ENCODE peak calls at places on chromosome 3, in four cellular contexts. One of them, this sample, is unnamed. For H3K79me2, the result is how much of the 10 kb centered on the place peaks cover.

GRCh38 chr3:173970206-173970605 is 572.7 kb downstream of the NLGN1 start:
- DNase-seq in HepG2: no peak
- DNase-seq in HCT116: no peak
- DNase-seq in GM23338: no peak
- DNase-seq in this sample: no peak

GRCh38 chr3:194224536-194224935 is 88.6 kb downstream of the HES1 start:
- DNase-seq in HepG2: no peak
- DNase-seq in HCT116: peak
- DNase-seq in GM23338: no peak
- DNase-seq in this sample: no peak

GRCh38 chr3:143775401-143775970 is 72.8 kb downstream of the SLC9A9 start:
- DNase-seq in HepG2: peak
- DNase-seq in HCT116: peak
- DNase-seq in GM23338: peak
- DNase-seq in this sample: peak

GRCh38 chr3:126180477-126181397 is at the start of gene ALDH1L1:
- DNase-seq in HepG2: peak
- DNase-seq in HCT116: no peak
- DNase-seq in GM23338: peak
- DNase-seq in this sample: no peak

GRCh38 chr3:78847603-78848002 is 920.2 kb downstream of the ROBO1 start:
- DNase-seq in HepG2: no peak
- DNase-seq in HCT116: no peak
- DNase-seq in GM23338: no peak
- DNase-seq in this sample: no peak

GRCh38 chr3:63654931-63655330 is 2.5 kb downstream of the SNTN start:
- DNase-seq in HepG2: no peak
- DNase-seq in HCT116: no peak
- DNase-seq in GM23338: no peak
- DNase-seq in this sample: no peak

GRCh38 chr3:87873136-87873535 is 185.7 kb downstream of the CGGBP1 start:
- DNase-seq in HepG2: no peak
- DNase-seq in HCT116: no peak
- DNase-seq in GM23338: no peak
- DNase-seq in this sample: no peak

GRCh38 chr3:128456776-128457715 is 9.6 kb downstream of the DNAJB8 start:
- DNase-seq in HepG2: no peak
- DNase-seq in HCT116: no peak
- DNase-seq in GM23338: peak
- DNase-seq in this sample: no peak

GRCh38 chr3:50657407-50657806 is 17.3 kb upstream of the DOCK3 start:
- DNase-seq in HepG2: no peak
- DNase-seq in HCT116: no peak
- DNase-seq in GM23338: no peak
- DNase-seq in this sample: no peak

GRCh38 chr3:14277557-14277956 is 98.9 kb downstream of the LSM3 start:
- DNase-seq in HepG2: no peak
- DNase-seq in HCT116: no peak
- DNase-seq in GM23338: no peak
- DNase-seq in this sample: no peak

GRCh38 chr3:129305592-129306091 is 27.0 kb downstream of the HMCES start:
- DNase-seq in HepG2: no peak
- DNase-seq in HCT116: no peak
- DNase-seq in GM23338: peak
- DNase-seq in this sample: peak

GRCh38 chr3:127848131-127849129 is 26.1 kb upstream of the MGLL start:
- DNase-seq in HepG2: no peak
- DNase-seq in HCT116: no peak
- DNase-seq in GM23338: peak
- DNase-seq in this sample: no peak

GRCh38 chr3:72086051-72086711 is 301.2 kb upstream of the PROK2 start:
- DNase-seq in HepG2: no peak
- DNase-seq in HCT116: no peak
- DNase-seq in GM23338: no peak
- DNase-seq in this sample: no peak

GRCh38 chr3:76063019-76063418 is 277.7 kb upstream of the ZNF717 start:
- DNase-seq in HepG2: no peak
- DNase-seq in HCT116: no peak
- DNase-seq in GM23338: no peak
- DNase-seq in this sample: no peak

GRCh38 chr3:106114220-106114619 is 245.4 kb upstream of the CBLB start:
- DNase-seq in HepG2: no peak
- DNase-seq in HCT116: no peak
- DNase-seq in GM23338: no peak
- DNase-seq in this sample: no peak

GRCh38 chr3:124257332-124257864 is 265.5 kb upstream of the ROPN1 start:
- DNase-seq in HepG2: no peak
- DNase-seq in HCT116: no peak
- DNase-seq in GM23338: no peak
- DNase-seq in this sample: peak

GRCh38 chr3:65746848-65747247 is 291.9 kb downstream of the MAGI1 start:
- DNase-seq in HepG2: no peak
- DNase-seq in HCT116: no peak
- DNase-seq in GM23338: no peak
- DNase-seq in this sample: no peak
- H3K4me2 ChIP-seq in HepG2: no peak
- H3K4me2 ChIP-seq in HCT116: no peak
- H3K4me2 ChIP-seq in GM23338: no peak
- H3K4me2 ChIP-seq in this sample: no peak

DNA sequence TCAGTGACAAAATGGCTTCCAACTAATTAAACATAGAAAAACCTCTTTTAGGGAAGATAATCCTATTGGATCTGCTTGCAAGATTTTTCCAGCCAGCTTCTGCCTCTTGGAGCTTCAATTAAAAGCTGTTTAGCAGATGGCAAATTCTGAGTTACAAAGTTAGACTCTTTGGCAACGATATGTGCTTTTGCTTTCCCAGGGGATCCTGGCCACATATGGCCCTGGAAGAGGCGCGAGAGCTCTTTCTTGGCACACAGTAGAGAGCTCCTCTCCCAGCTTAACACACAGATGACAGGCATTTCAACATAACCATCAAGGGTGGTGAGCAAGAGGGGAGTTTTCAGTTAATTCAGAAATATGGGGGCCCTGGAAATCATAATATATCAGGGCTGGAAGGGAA is 41.6 kb upstream of the GALNT15 start:
- DNase-seq in HepG2: no peak
- DNase-seq in HCT116: no peak
- DNase-seq in GM23338: no peak
- DNase-seq in this sample: no peak
- TF ChIP-seq POLR2AphosphoS5 in HepG2: no peak
- TF ChIP-seq POLR2AphosphoS5 in HCT116: no peak
- TF ChIP-seq POLR2AphosphoS5 in GM23338: no peak
- TF ChIP-seq POLR2AphosphoS5 in this sample: no peak

GRCh38 chr3:161913786-161914389 is 417.3 kb downstream of the OTOL1 start:
- DNase-seq in HepG2: peak
- DNase-seq in HCT116: no peak
- DNase-seq in GM23338: no peak
- DNase-seq in this sample: no peak
- H3K79me2 ChIP-seq in HepG2: under half
- H3K79me2 ChIP-seq in HCT116: under half
- H3K79me2 ChIP-seq in GM23338: under half
- H3K79me2 ChIP-seq in this sample: under half

GRCh38 chr3:40369716-40370115 is 17.3 kb upstream of the ENTPD3 start:
- DNase-seq in HepG2: no peak
- DNase-seq in HCT116: no peak
- DNase-seq in GM23338: no peak
- DNase-seq in this sample: no peak
- H3K4me2 ChIP-seq in HepG2: no peak
- H3K4me2 ChIP-seq in HCT116: no peak
- H3K4me2 ChIP-seq in GM23338: no peak
- H3K4me2 ChIP-seq in this sample: no peak

DNA sequence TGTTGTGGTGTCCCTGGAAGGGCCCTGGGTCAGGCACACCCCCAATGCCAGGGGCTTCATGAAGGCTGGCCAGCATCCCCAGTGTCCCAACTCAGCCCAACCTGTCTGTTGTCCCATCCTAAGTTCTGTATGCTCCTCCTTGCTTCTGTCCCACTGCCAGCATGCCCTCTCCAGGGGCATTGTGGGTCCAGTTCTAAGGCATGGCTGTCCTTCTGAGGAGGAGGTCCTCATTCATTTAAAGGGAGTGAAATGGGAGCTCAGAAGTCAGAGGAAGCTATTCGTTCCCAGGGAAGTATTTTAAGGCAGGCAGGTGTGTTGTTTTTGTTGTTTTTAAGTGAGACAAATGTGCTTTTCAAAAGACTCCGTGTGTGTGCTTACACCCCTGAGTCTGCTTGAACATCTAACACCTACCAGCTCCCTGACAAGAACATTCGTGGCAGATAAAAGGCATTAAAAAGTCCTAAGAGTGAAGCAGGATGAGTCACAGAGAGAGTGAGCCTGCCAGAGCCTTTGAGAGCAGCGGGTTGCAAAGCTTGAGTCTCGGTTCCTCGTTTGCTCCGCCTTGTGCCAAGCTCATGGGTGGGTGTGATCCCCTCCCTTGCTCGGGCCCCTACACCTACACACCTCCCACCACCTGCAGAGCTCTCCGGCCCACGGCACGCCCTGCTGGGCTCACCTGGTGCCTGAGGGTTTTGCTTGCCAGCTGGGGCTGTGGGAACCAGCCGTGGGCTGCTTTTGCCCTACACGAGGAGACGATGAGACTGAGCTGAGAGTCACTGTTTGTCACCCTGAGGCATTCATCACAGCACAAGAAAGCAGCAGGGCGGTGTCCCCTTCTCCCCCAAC is 183.4 kb upstream of the TOPAZ1 start:
- DNase-seq in HepG2: no peak
- DNase-seq in HCT116: no peak
- DNase-seq in GM23338: peak
- DNase-seq in this sample: no peak
- TF ChIP-seq POLR2AphosphoS5 in HepG2: no peak
- TF ChIP-seq POLR2AphosphoS5 in HCT116: no peak
- TF ChIP-seq POLR2AphosphoS5 in GM23338: no peak
- TF ChIP-seq POLR2AphosphoS5 in this sample: no peak

DNA sequence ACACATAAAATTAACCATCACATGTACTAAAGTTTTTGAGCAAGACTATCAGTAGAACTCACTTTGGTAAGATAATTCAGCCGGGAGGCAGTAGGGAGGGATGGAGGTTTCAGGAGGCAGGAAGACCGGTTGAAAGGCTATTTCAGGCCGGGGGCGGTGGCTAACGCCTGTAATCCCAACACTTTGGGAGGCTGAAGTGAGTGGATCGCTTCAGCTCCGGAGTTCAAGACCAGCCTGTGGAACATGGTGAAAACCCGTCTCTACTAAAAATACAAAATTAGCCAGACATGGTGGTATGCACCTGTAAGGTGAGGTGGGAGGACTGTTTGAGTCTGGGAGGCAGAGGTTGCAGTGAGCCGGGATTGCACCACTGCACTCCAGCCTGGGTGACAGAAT is 44.1 kb downstream of the SH3BP5 start:
- DNase-seq in HepG2: no peak
- DNase-seq in HCT116: no peak
- DNase-seq in GM23338: no peak
- DNase-seq in this sample: no peak
- H3K79me2 ChIP-seq in HepG2: under half
- H3K79me2 ChIP-seq in HCT116: under half
- H3K79me2 ChIP-seq in GM23338: under half
- H3K79me2 ChIP-seq in this sample: half or more

DNA sequence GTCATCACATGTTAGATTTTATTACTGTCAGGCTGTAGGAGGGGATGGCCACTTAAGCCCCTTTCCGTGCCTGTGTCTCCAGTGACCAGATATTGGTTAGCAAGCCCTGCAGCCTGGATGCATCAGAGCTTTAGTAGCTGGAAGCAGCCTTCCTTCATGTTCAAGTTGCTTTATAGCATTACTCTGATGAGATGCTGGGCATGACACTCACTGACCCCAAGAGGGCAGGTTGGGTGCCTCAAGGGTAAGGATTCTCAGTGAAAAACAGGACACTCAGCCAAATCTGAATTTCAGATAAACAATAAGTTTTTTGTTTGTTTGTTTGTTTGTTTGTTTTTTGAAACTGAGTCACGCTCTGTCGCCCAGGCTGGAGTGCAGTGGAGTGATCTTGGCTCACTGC is 68.5 kb upstream of the PTX3 start:
- DNase-seq in HepG2: no peak
- DNase-seq in HCT116: no peak
- DNase-seq in GM23338: peak
- DNase-seq in this sample: no peak
- H3K4me2 ChIP-seq in HepG2: no peak
- H3K4me2 ChIP-seq in HCT116: no peak
- H3K4me2 ChIP-seq in GM23338: no peak
- H3K4me2 ChIP-seq in this sample: no peak

DNA sequence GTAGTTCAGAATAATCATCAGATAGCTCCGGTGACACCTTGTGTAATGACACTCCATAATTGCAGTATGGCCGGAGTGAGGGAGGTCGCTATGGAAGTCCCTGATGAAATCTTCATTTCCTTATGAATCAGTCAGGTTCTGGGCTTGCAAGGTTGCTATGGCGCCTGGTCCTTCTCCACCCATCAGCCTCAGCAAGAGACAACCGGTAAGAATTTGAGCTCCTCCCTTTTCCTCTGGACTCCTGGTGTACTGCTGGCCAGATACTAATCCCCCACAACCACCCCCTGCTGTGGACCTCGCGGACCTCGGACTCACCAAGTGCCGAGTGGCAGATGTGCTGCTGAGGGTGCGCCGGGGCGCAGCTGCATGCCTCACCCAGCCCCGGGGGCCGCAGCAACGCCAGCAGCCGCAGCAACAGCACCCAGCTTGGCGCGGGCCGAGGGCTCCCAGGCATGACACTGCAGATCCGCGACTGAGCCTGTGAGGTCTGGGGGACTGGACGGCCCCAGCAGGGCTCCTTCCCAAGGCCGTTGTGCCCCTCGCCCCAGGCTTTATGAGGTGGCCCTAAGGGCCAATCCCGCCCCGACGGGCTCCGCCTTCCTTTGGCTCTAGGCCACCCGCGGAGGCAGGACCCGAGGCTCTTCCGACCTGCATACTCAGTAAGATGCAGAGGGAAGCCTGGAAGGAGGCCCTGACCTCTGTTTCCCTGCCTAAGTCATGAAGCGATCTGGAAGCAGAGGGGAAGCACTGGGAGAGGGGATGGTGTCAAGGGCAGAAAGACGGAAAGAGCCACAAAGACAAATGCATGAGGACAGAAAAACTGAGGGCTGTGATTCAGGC is at the start of gene TIMP4:
- DNase-seq in HepG2: peak
- DNase-seq in HCT116: no peak
- DNase-seq in GM23338: peak
- DNase-seq in this sample: no peak
- TF ChIP-seq POLR2AphosphoS5 in HepG2: no peak
- TF ChIP-seq POLR2AphosphoS5 in HCT116: no peak
- TF ChIP-seq POLR2AphosphoS5 in GM23338: no peak
- TF ChIP-seq POLR2AphosphoS5 in this sample: no peak

This sample was measured in endothelial cell of umbilical vein.